ENCODE peak calls at places on chromosomes 16 and 17, in ten cellular contexts. K is H54, W is C1 segment of cervical spinal cord, E is ELR, L is HFFc6, X is hypothalamus, R is NCI-H1105, S is kidney epithelial cell, F is B cell, M is HTR-8/SVneo. N is an unnamed sample.

GRCh38 chr17:682150-682549 is 32.5 kb downstream of the VPS53 start:
- DNase-seq in K (no peak), W (no peak), E (no peak), L (no peak), X (no peak), R (no peak), S (no peak), F (no peak), M (no peak), N (no peak)

GRCh38 chr16:57299009-57299718 is 14.7 kb upstream of the PLLP start:
- DNase-seq in K (peak), W (no peak), E (peak), L (no peak), X (no peak), R (no peak), S (peak), F (peak), M (peak), N (no peak)

GRCh38 chr17:78378225-78379133 is at the start of gene PGS1:
- DNase-seq in K (no peak), W (peak), E (peak), L (peak), X (peak), R (peak), S (no peak), F (peak), M (no peak), N (peak)

GRCh38 chr17:78664476-78665384 is 87.5 kb upstream of the DNAH17 start:
- DNase-seq in K (no peak), W (no peak), E (no peak), L (no peak), X (no peak), R (peak), S (no peak), F (no peak), M (no peak), N (no peak)

GRCh38 chr17:42459983-42460300 is 1.3 kb downstream of the ATP6V0A1 start:
- DNase-seq in K (no peak), W (no peak), E (peak), L (peak), X (no peak), R (no peak), S (no peak), F (peak), M (peak), N (no peak)

GRCh38 chr17:56817066-56817465 is 16.7 kb downstream of the C17orf67 start:
- DNase-seq in K (no peak), W (no peak), E (no peak), L (no peak), X (no peak), R (no peak), S (no peak), F (no peak), M (no peak), N (no peak)

GRCh38 chr17:43830510-43831145 is 2.3 kb downstream of the MPP3 start:
- DNase-seq in K (no peak), W (no peak), E (no peak), L (no peak), X (no peak), R (no peak), S (no peak), F (no peak), M (no peak), N (peak)

GRCh38 chr16:11201498-11202259 is 54.3 kb downstream of the SOCS1 start:
- DNase-seq in K (peak), W (no peak), E (peak), L (peak), X (no peak), R (no peak), S (peak), F (no peak), M (peak), N (peak)